ENCODE peak calls at places on chromosomes 11 and 22, in six cellular contexts. H is PC-9, D is fibroblast of lung, K is PC-3, Q is Peyer's patch, P is mucosa of descending colon. B is an unnamed sample.

GRCh38 chr11:105613183-105613582 is 3.3 kb downstream of the GRIA4 start:
- DNase-seq in P (no peak), H (no peak), Q (no peak), K (no peak), D (no peak), B (no peak)

GRCh38 chr11:70503201-70503877 is 105.0 kb downstream of the CTTN start:
- DNase-seq in P (peak; percentile 18), Q (no peak), D (no peak), K (no peak), H (no peak), B (no peak)

GRCh38 chr11:110148775-110149744 is 55.9 kb downstream of the ZC3H12C start:
- DNase-seq in Q (no peak), K (peak; percentile 90), P (no peak), H (peak; percentile 8), D (peak; percentile 87), B (peak; percentile 61)

GRCh38 chr11:87460842-87461637 is 423.3 kb downstream of the TMEM135 start:
- DNase-seq in H (no peak), K (no peak), D (no peak), P (no peak), Q (no peak), B (no peak)

GRCh38 chr11:35104655-35105054 is 34.3 kb upstream of the CD44 start:
- DNase-seq in Q (no peak), H (no peak), D (no peak), P (no peak), K (no peak), B (no peak)

GRCh38 chr11:86625981-86626380 is 46.4 kb downstream of the ME3 start:
- DNase-seq in Q (no peak), K (no peak), H (no peak), P (no peak), D (no peak), B (no peak)

GRCh38 chr11:122751298-122752070 is 86.8 kb upstream of the CRTAM start:
- DNase-seq in P (no peak), H (no peak), K (no peak), Q (no peak), D (peak; percentile 73), B (peak; percentile 69)

GRCh38 chr11:47104337-47104950 is 72.2 kb downstream of the ARFGAP2 start:
- DNase-seq in H (peak; percentile 6), P (no peak), Q (no peak), K (no peak), D (peak; percentile 81), B (peak; percentile 45)

GRCh38 chr11:125141686-125142535 is 22.6 kb upstream of the PKNOX2 start:
- DNase-seq in K (peak; percentile 63), Q (peak; percentile 66), P (no peak), H (peak; percentile 46), D (peak; percentile 16), B (peak; percentile 23)

GRCh38 chr22:45960477-45961386 is 16.2 kb downstream of the WNT7B start:
- DNase-seq in K (no peak), H (peak; percentile 68), P (no peak), D (peak; percentile 48), Q (no peak), B (no peak)

GRCh38 chr11:123760894-123761293 is 6.6 kb upstream of the OR6X1 start:
- DNase-seq in K (no peak), H (no peak), D (no peak), Q (no peak), P (no peak), B (no peak)

GRCh38 chr11:100827934-100828661 is 141.0 kb downstream of the ARHGAP42 start:
- DNase-seq in Q (no peak), D (peak; percentile 88), H (peak; percentile 46), K (peak; percentile 97), P (no peak), B (peak; percentile 90)

GRCh38 chr11:134949121-134949591 is 537.1 kb upstream of the B3GAT1 start:
- DNase-seq in Q (no peak), H (peak; percentile 4), D (peak; percentile 90), K (peak; percentile 66), P (no peak), B (peak; percentile 87)

GRCh38 chr22:46622081-46622521 is 1.9 kb downstream of the GRAMD4 start:
- DNase-seq in H (no peak), D (no peak), Q (no peak), P (peak; percentile 63), K (no peak), B (no peak)

GRCh38 chr11:92399702-92400101 is 175.1 kb downstream of the FAT3 start:
- DNase-seq in Q (no peak), H (no peak), D (no peak), K (no peak), P (no peak), B (no peak)

GRCh38 chr22:29994027-29994715 is 86.1 kb upstream of the HORMAD2 start:
- DNase-seq in K (peak; percentile 72), P (no peak), H (no peak), D (peak; percentile 95), Q (no peak), B (peak; percentile 76)

GRCh38 chr11:95764267-95764898 is 25.2 kb downstream of the FAM76B start:
- DNase-seq in P (no peak), K (peak; percentile 76), Q (no peak), D (peak; percentile 55), H (no peak), B (peak; percentile 76)

GRCh38 chr22:44916281-44917231 is 93.2 kb downstream of the PHF21B start:
- DNase-seq in Q (peak; percentile 34), D (no peak), P (peak; percentile 33), K (no peak), H (no peak), B (no peak)

GRCh38 chr11:76560219-76560618 is 110.3 kb downstream of the LRRC32 start:
- DNase-seq in D (peak; percentile 10), Q (no peak), P (no peak), K (peak; percentile 78), H (no peak), B (peak; percentile 33)

GRCh38 chr11:74730601-74731260 is 495 bp downstream of the CHRDL2 start:
- DNase-seq in D (no peak), K (no peak), P (no peak), H (no peak), Q (no peak), B (no peak)
- H3K4me3 ChIP-seq in D (no peak overlapping the region), K (no peak overlapping the region), P (no peak overlapping the region), H (no peak overlapping the region), Q (no peak overlapping the region), B (no peak overlapping the region)

GRCh38 chr22:38238519-38239051 is 34.2 kb downstream of the TMEM184B start:
- DNase-seq in Q (no peak), P (no peak), H (no peak), D (no peak), K (peak; percentile 39), B (peak; percentile 46)

GRCh38 chr22:38236786-38237185 is 35.0 kb downstream of the MAFF start:
- DNase-seq in H (peak; percentile 88), D (no peak), P (no peak), Q (no peak), K (peak; percentile 83), B (no peak)

GRCh38 chr22:38240734-38241252 is 32.0 kb downstream of the TMEM184B start:
- DNase-seq in P (no peak), D (peak; percentile 96), H (peak; percentile 80), K (peak; percentile 83), Q (peak; percentile 59), B (peak; percentile 95)

GRCh38 chr22:38235240-38235850 is 33.6 kb downstream of the MAFF start:
- DNase-seq in P (no peak), K (no peak), D (no peak), Q (no peak), H (no peak), B (no peak)

GRCh38 chr22:38239101-38239761 is 33.6 kb downstream of the TMEM184B start:
- DNase-seq in P (no peak), K (peak; percentile 93), H (peak; percentile 89), Q (no peak), D (peak; percentile 95), B (peak; percentile 83)
- TF ChIP-seq CTCF in P (no peak), K (peak; percentile 45), H (no peak), Q (no peak), D (peak; percentile 37), B (peak; percentile 28)

DNA sequence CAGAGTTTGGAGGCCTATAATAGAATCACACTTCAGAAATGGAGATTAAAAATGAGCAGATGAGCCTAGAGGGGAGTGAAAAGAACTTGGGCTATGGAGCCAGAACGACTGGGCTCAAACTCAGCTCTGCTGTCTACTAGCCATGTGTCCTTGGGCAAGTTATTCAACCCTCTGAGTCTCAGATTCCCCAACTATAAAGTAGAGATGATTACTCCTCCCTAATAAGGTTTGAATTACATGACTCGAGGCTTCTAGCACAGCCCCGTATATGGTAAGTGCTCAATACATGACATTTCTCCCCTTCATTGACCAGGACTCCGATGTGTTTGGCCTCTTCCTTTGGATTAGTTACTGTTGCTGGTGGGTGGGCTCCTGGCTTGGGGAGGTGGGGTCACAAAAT is 237.0 kb upstream of the NARS2 start:
- DNase-seq in Q (no peak), K (no peak), H (no peak), P (no peak), D (no peak), B (no peak)
- H3K4me3 ChIP-seq in Q (no peak overlapping the region), K (no peak overlapping the region), H (no peak overlapping the region), P (no peak overlapping the region), D (no peak overlapping the region), B (no peak overlapping the region)

GRCh38 chr11:111762981-111763643 is 3.1 kb downstream of the PPP2R1B start:
- DNase-seq in H (no peak), K (peak; percentile 21), Q (no peak), D (peak; percentile 6), P (no peak), B (peak; percentile 25)
- TF ChIP-seq CTCF in H (no peak), K (peak; percentile 21), Q (no peak), D (peak; percentile 38), P (no peak), B (peak; percentile 34)

GRCh38 chr22:19730141-19730661 is 6.9 kb downstream of the GP1BB start:
- DNase-seq in K (no peak), H (no peak), D (no peak), P (no peak), Q (no peak), B (no peak)

GRCh38 chr22:19729507-19729906 is 6.2 kb downstream of the GP1BB start:
- DNase-seq in Q (no peak), K (no peak), P (no peak), H (no peak), D (no peak), B (no peak)

GRCh38 chr22:19731736-19732135 is 8.4 kb downstream of the GP1BB start:
- DNase-seq in P (no peak), Q (no peak), K (no peak), D (no peak), H (no peak), B (no peak)

GRCh38 chr22:19731361-19731725 is 8.0 kb downstream of the GP1BB start:
- DNase-seq in P (no peak), Q (no peak), K (no peak), D (no peak), H (no peak), B (no peak)

GRCh38 chr22:19730662-19731360 is 7.5 kb downstream of the GP1BB start:
- DNase-seq in Q (peak; percentile 89), P (peak; percentile 80), D (peak; percentile 58), K (peak; percentile 73), H (peak; percentile 75), B (peak; percentile 74)
- H3K4me3 ChIP-seq in Q (no peak overlapping the region), P (no peak overlapping the region), D (peak overlapping the region; percentile 48), K (peak overlapping the region; percentile 70), H (peak overlapping the region; percentile 48), B (peak overlapping the region; percentile 43)

B was measured in astrocyte of the spinal cord.